ENCODE peak calls at places on chromosomes 3 and 15, in seven cellular contexts. Q is pancreas, R is nephron progenitor cell, C is A549, W is cardiac fibroblast, U is fibroblast of lung, G is endothelial cell of umbilical vein. S is an unnamed sample.

GRCh38 chr3:47204875-47205274 is 41.0 kb upstream of the SETD2 start:
- DNase-seq in U (no peak), G (no peak), C (no peak), W (no peak), Q (no peak), R (no peak), S (no peak)

GRCh38 chr3:195732951-195733350 is 12.2 kb downstream of the MUC20 start:
- DNase-seq in R (peak), Q (no peak), C (no peak), W (no peak), U (no peak), G (no peak), S (no peak)

GRCh38 chr3:82177774-82178173 is 416.3 kb upstream of the GBE1 start:
- DNase-seq in R (no peak), C (no peak), Q (no peak), W (no peak), U (no peak), G (no peak), S (no peak)

GRCh38 chr3:98398513-98398912 is 8.0 kb downstream of the OR5K3 start:
- DNase-seq in U (no peak), G (no peak), W (no peak), R (no peak), C (no peak), Q (no peak), S (no peak)

GRCh38 chr3:77506384-77506783 is 466.5 kb downstream of the ROBO2 start:
- DNase-seq in R (no peak), U (no peak), Q (no peak), G (no peak), W (no peak), C (no peak), S (no peak)

GRCh38 chr3:168117059-168117458 is 21.3 kb upstream of the GOLIM4 start:
- DNase-seq in W (peak), U (peak), C (no peak), G (no peak), Q (no peak), R (no peak), S (no peak)

GRCh38 chr3:190883973-190884832 is 21.7 kb upstream of the GMNC start:
- DNase-seq in C (peak), Q (peak), W (peak), R (peak), U (peak), G (peak), S (peak)

GRCh38 chr3:161508852-161509477 is 12.4 kb downstream of the OTOL1 start:
- DNase-seq in C (peak), G (peak), W (peak), R (no peak), Q (no peak), U (no peak), S (no peak)

GRCh38 chr3:174318146-174318545 is 541.0 kb upstream of the NAALADL2 start:
- DNase-seq in C (no peak), U (peak), Q (no peak), W (no peak), R (no peak), G (no peak), S (no peak)

GRCh38 chr15:51706347-51706746 is 25.0 kb downstream of the SCG3 start:
- DNase-seq in C (no peak), U (peak), Q (no peak), R (no peak), G (no peak), W (no peak), S (peak)

GRCh38 chr3:192897005-192897404 is 20.7 kb downstream of the MB21D2 start:
- DNase-seq in C (no peak), R (no peak), Q (no peak), U (no peak), W (no peak), G (no peak), S (no peak)

GRCh38 chr3:52248816-52249547 is 3.4 kb downstream of the PPM1M start:
- DNase-seq in Q (no peak), C (no peak), U (peak), G (peak), R (no peak), W (no peak), S (no peak)

GRCh38 chr15:72110355-72110754 is 7.6 kb downstream of the MYO9A start:
- DNase-seq in G (no peak), Q (no peak), W (no peak), U (peak), C (peak), R (no peak), S (no peak)

GRCh38 chr3:61666032-61666431 is 104.7 kb downstream of the PTPRG start:
- DNase-seq in R (no peak), U (no peak), G (no peak), C (no peak), Q (no peak), W (no peak), S (no peak)

GRCh38 chr15:39273805-39274411 is 307.0 kb upstream of the THBS1 start:
- DNase-seq in C (peak), G (peak), Q (peak), R (no peak), U (peak), W (peak), S (no peak)

GRCh38 chr3:142993958-142994442 is 7.4 kb upstream of the U2SURP start:
- DNase-seq in W (peak), G (peak), R (peak), U (peak), C (peak), Q (peak), S (peak)

GRCh38 chr15:74319596-74320357 is 47.7 kb downstream of the CYP11A1 start:
- DNase-seq in W (no peak), Q (no peak), C (no peak), G (no peak), U (no peak), R (no peak), S (no peak)

GRCh38 chr3:180612363-180612762 is 10.4 kb downstream of the TTC14 start:
- DNase-seq in G (no peak), C (no peak), Q (no peak), U (no peak), R (no peak), W (no peak), S (no peak)

GRCh38 chr3:184788751-184789150 is 23.2 kb upstream of the VPS8 start:
- DNase-seq in W (peak), U (peak), C (no peak), G (no peak), R (no peak), Q (no peak), S (no peak)

GRCh38 chr3:190265795-190266194 is 56.5 kb downstream of the CLDN1 start:
- DNase-seq in R (no peak), Q (peak), C (no peak), U (peak), W (peak), G (no peak), S (no peak)

GRCh38 chr15:96321422-96322391 is 8.8 kb upstream of the NR2F2 start:
- DNase-seq in Q (no peak), R (peak), W (peak), G (peak), C (no peak), U (peak), S (no peak)

GRCh38 chr15:95684693-95685115 is 645.8 kb upstream of the NR2F2 start:
- DNase-seq in U (peak), G (peak), W (peak), R (no peak), Q (no peak), C (peak), S (no peak)

GRCh38 chr3:123778991-123779622 is 105.0 kb downstream of the MYLK start:
- DNase-seq in R (no peak), U (peak), G (no peak), C (no peak), Q (peak), W (no peak), S (no peak)

GRCh38 chr3:74443102-74443501 is 171.4 kb downstream of the CNTN3 start:
- DNase-seq in Q (no peak), G (no peak), C (no peak), U (peak), W (peak), R (no peak), S (no peak)

GRCh38 chr15:62472616-62473299 is 307.7 kb upstream of the C2CD4B start:
- DNase-seq in Q (no peak), C (no peak), R (peak), G (no peak), U (no peak), W (no peak), S (no peak)

GRCh38 chr15:49085696-49086459 is 39.6 kb upstream of the SECISBP2L start:
- DNase-seq in C (no peak), R (no peak), U (no peak), Q (no peak), G (no peak), W (no peak), S (no peak)

GRCh38 chr3:159765025-159765859 is 223.4 kb upstream of the IL12A start:
- DNase-seq in U (peak), C (peak), W (peak), G (peak), R (peak), Q (peak), S (peak)

GRCh38 chr15:71357967-71358366 is 242.7 kb downstream of the THSD4 start:
- DNase-seq in C (no peak), W (no peak), U (no peak), R (no peak), Q (no peak), G (no peak), S (no peak)

GRCh38 chr15:59996498-59997041 is 7.5 kb upstream of the FOXB1 start:
- DNase-seq in U (no peak), C (no peak), Q (no peak), W (no peak), G (no peak), R (no peak), S (no peak)

GRCh38 chr3:12155264-12155663 is 3.4 kb downstream of the TIMP4 start:
- DNase-seq in R (no peak), Q (no peak), W (no peak), G (no peak), U (no peak), C (no peak), S (no peak)

GRCh38 chr3:12158387-12159226 is at the start of gene TIMP4:
- DNase-seq in R (peak), Q (peak), C (peak), W (peak), U (peak), G (no peak), S (no peak)

GRCh38 chr3:12159227-12159601 is 502 bp upstream of the TIMP4 start:
- DNase-seq in W (peak), Q (no peak), C (no peak), R (no peak), U (no peak), G (no peak), S (no peak)

GRCh38 chr3:12155833-12156232 is 2.9 kb downstream of the TIMP4 start:
- DNase-seq in Q (no peak), W (peak), R (no peak), C (peak), U (peak), G (peak), S (no peak)

DNA sequence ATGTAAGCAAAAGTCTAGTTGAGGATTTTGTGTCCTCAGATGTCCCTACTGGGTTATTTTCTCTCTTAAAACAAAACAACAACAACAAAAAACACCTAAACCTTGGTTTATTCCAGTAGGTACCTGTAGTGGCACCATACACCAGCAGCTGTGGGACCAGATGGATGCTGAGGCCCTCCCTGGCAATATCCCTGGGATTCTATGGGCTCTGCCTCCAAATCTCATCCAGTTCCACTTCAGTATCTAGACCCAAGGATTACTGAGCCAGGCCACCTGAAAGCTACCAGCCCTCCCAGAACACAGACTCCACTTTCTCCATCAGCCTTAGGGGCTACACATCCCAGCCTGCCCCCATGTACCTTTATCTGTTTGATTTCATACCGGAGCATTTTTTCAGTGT is 1.7 kb downstream of the TIMP4 start:
- DNase-seq in G (no peak), C (no peak), U (no peak), W (no peak), R (no peak), Q (no peak), S (no peak)
- TF ChIP-seq CTCF in G (no peak), C (no peak), U (no peak), W (no peak), R (no peak), Q (no peak), S (no peak)

GRCh38 chr3:18559323-18559972 is 134.3 kb upstream of the SATB1 start:
- DNase-seq in C (peak), W (peak), Q (peak), G (no peak), U (peak), R (peak), S (no peak)
- TF ChIP-seq CTCF in C (peak), W (peak), Q (peak), G (peak), U (peak), R (peak), S (no peak)

GRCh38 chr3:79497447-79498111 is 270.2 kb downstream of the ROBO1 start:
- DNase-seq in W (peak), Q (no peak), C (no peak), R (no peak), G (peak), U (no peak), S (no peak)
- TF ChIP-seq CTCF in W (peak), Q (peak), C (peak), R (peak), G (peak), U (peak), S (peak)

GRCh38 chr15:75731248-75732100 is 18.8 kb upstream of the CSPG4 start:
- DNase-seq in U (no peak), C (no peak), R (no peak), Q (no peak), W (peak), G (no peak), S (no peak)
- TF ChIP-seq CTCF in U (no peak), C (no peak), R (no peak), Q (no peak), W (no peak), G (peak), S (no peak)

GRCh38 chr3:72665103-72665502 is 183.1 kb downstream of the SHQ1 start:
- DNase-seq in U (no peak), G (no peak), R (no peak), Q (no peak), W (no peak), C (no peak), S (no peak)

GRCh38 chr3:72666444-72666755 is 181.8 kb downstream of the SHQ1 start:
- DNase-seq in U (no peak), W (no peak), C (no peak), Q (no peak), G (no peak), R (no peak), S (no peak)

GRCh38 chr3:72664171-72664570 is 184.1 kb downstream of the SHQ1 start:
- DNase-seq in G (no peak), U (no peak), W (no peak), R (no peak), C (no peak), Q (no peak), S (no peak)

GRCh38 chr3:72664576-72664975 is 183.7 kb downstream of the SHQ1 start:
- DNase-seq in U (no peak), C (no peak), G (no peak), Q (no peak), W (peak), R (no peak), S (no peak)

GRCh38 chr3:72665701-72666443 is 182.4 kb downstream of the SHQ1 start:
- DNase-seq in Q (peak), G (peak), C (peak), W (peak), R (peak), U (no peak), S (no peak)
- TF ChIP-seq CTCF in Q (peak), G (peak), C (peak), W (peak), R (peak), U (peak), S (peak)

GRCh38 chr3:166425900-166426611 is 588.8 kb upstream of the BCHE start:
- DNase-seq in Q (no peak), W (no peak), R (no peak), U (no peak), C (no peak), G (no peak), S (no peak)
- TF ChIP-seq CTCF in Q (no peak), W (no peak), R (no peak), U (no peak), C (no peak), G (no peak), S (no peak)

GRCh38 chr3:15148614-15149013 is 49.7 kb upstream of the RBSN start:
- DNase-seq in G (no peak), W (no peak), C (peak), U (no peak), Q (peak), R (peak), S (no peak)
- TF ChIP-seq CTCF in G (no peak), W (no peak), C (no peak), U (no peak), Q (no peak), R (no peak), S (no peak)

GRCh38 chr15:81152799-81153198 is 18.7 kb downstream of the CFAP161 start:
- DNase-seq in C (no peak), Q (no peak), G (no peak), R (no peak), U (peak), W (peak), S (no peak)

GRCh38 chr15:81156324-81156723 is 22.3 kb downstream of the CFAP161 start:
- DNase-seq in Q (no peak), G (no peak), R (no peak), C (no peak), W (no peak), U (no peak), S (no peak)

GRCh38 chr15:81151389-81151788 is 17.3 kb downstream of the CFAP161 start:
- DNase-seq in C (no peak), G (no peak), W (no peak), R (no peak), Q (no peak), U (no peak), S (no peak)

GRCh38 chr15:81155375-81156218 is 21.5 kb downstream of the CFAP161 start:
- DNase-seq in U (peak), G (peak), W (peak), Q (peak), R (peak), C (peak), S (peak)

GRCh38 chr15:81152339-81152738 is 18.3 kb downstream of the CFAP161 start:
- DNase-seq in C (no peak), W (no peak), G (no peak), Q (no peak), U (no peak), R (no peak), S (no peak)
- TF ChIP-seq CTCF in C (no peak), W (no peak), G (no peak), Q (no peak), U (no peak), R (no peak), S (no peak)

GRCh38 chr15:25208735-25209134 is 230.1 kb downstream of the UBE3A start:
- DNase-seq in W (no peak), C (no peak), R (no peak), Q (no peak), U (no peak), G (no peak), S (no peak)
- TF ChIP-seq CTCF in W (no peak), C (no peak), R (no peak), Q (no peak), U (no peak), G (no peak), S (no peak)

GRCh38 chr15:83207622-83208356 is at the start of gene HDGFL3:
- DNase-seq in U (peak), G (peak), Q (peak), C (peak), R (peak), W (peak), S (no peak)
- TF ChIP-seq CTCF in U (no peak), G (peak), Q (no peak), C (peak), R (no peak), W (no peak), S (peak)